ENCODE peak calls at places on chromosomes 1 and 21, in five cellular contexts. One of them, this sample, is unnamed.

GRCh38 chr1:52368383-52369172 is 2.6 kb upstream of the CC2D1B start:
- DNase-seq in ovary: peak; percentile 45
- DNase-seq in lung: peak; percentile 43
- DNase-seq in CD8-positive, alpha-beta T cell: peak; percentile 59
- DNase-seq in mesenchymal stem cell: peak; percentile 56
- DNase-seq in this sample: no peak

GRCh38 chr1:55381491-55381890 is 166.3 kb upstream of the USP24 start:
- DNase-seq in ovary: no peak
- DNase-seq in lung: no peak
- DNase-seq in CD8-positive, alpha-beta T cell: no peak
- DNase-seq in mesenchymal stem cell: no peak
- DNase-seq in this sample: no peak

GRCh38 chr1:55369474-55369873 is 154.3 kb upstream of the USP24 start:
- DNase-seq in ovary: no peak
- DNase-seq in lung: peak; percentile 9
- DNase-seq in CD8-positive, alpha-beta T cell: no peak
- DNase-seq in mesenchymal stem cell: peak; percentile 9
- DNase-seq in this sample: no peak

GRCh38 chr1:243946946-243947345 is 96.9 kb upstream of the AKT3 start:
- DNase-seq in ovary: no peak
- DNase-seq in lung: no peak
- DNase-seq in CD8-positive, alpha-beta T cell: peak; percentile 44
- DNase-seq in mesenchymal stem cell: no peak
- DNase-seq in this sample: no peak

GRCh38 chr1:53575948-53576305 is 116.7 kb downstream of the DMRTB1 start:
- DNase-seq in ovary: no peak
- DNase-seq in lung: no peak
- DNase-seq in CD8-positive, alpha-beta T cell: no peak
- DNase-seq in mesenchymal stem cell: no peak
- DNase-seq in this sample: no peak

GRCh38 chr1:77220687-77221463 is 1.6 kb upstream of the PIGK start:
- DNase-seq in ovary: no peak
- DNase-seq in lung: no peak
- DNase-seq in CD8-positive, alpha-beta T cell: no peak
- DNase-seq in mesenchymal stem cell: peak; percentile 68
- DNase-seq in this sample: no peak

GRCh38 chr1:165764277-165764676 is 4.4 kb downstream of the TMCO1 start:
- DNase-seq in ovary: no peak
- DNase-seq in lung: no peak
- DNase-seq in CD8-positive, alpha-beta T cell: no peak
- DNase-seq in mesenchymal stem cell: no peak
- DNase-seq in this sample: no peak

GRCh38 chr1:204084247-204084772 is 11.4 kb downstream of the SOX13 start:
- DNase-seq in ovary: no peak
- DNase-seq in lung: peak; percentile 56
- DNase-seq in CD8-positive, alpha-beta T cell: no peak
- DNase-seq in mesenchymal stem cell: no peak
- DNase-seq in this sample: no peak

GRCh38 chr1:203264052-203264501 is 34.6 kb upstream of the CHIT1 start:
- DNase-seq in ovary: no peak
- DNase-seq in lung: no peak
- DNase-seq in CD8-positive, alpha-beta T cell: no peak
- DNase-seq in mesenchymal stem cell: no peak
- DNase-seq in this sample: no peak

GRCh38 chr1:20498116-20498515 is 9.8 kb downstream of the MUL1 start:
- DNase-seq in ovary: no peak
- DNase-seq in lung: no peak
- DNase-seq in CD8-positive, alpha-beta T cell: no peak
- DNase-seq in mesenchymal stem cell: no peak
- DNase-seq in this sample: no peak

GRCh38 chr1:202234331-202235002 is 40.9 kb downstream of the LGR6 start:
- DNase-seq in ovary: no peak
- DNase-seq in lung: no peak
- DNase-seq in CD8-positive, alpha-beta T cell: no peak
- DNase-seq in mesenchymal stem cell: peak; percentile 42
- DNase-seq in this sample: no peak

GRCh38 chr1:170682809-170683208 is 18.9 kb downstream of the PRRX1 start:
- DNase-seq in ovary: no peak
- DNase-seq in lung: no peak
- DNase-seq in CD8-positive, alpha-beta T cell: no peak
- DNase-seq in mesenchymal stem cell: no peak
- DNase-seq in this sample: no peak

GRCh38 chr1:81802601-81803422 is 2.1 kb downstream of the ADGRL2 start:
- DNase-seq in ovary: peak; percentile 78
- DNase-seq in lung: peak; percentile 48
- DNase-seq in CD8-positive, alpha-beta T cell: no peak
- DNase-seq in mesenchymal stem cell: peak; percentile 74
- DNase-seq in this sample: peak; percentile 80

GRCh38 chr1:51093566-51093965 is 8.5 kb upstream of the C1orf185 start:
- DNase-seq in ovary: no peak
- DNase-seq in lung: no peak
- DNase-seq in CD8-positive, alpha-beta T cell: no peak
- DNase-seq in mesenchymal stem cell: no peak
- DNase-seq in this sample: no peak

GRCh38 chr1:116777831-116778830 is 23.9 kb downstream of the CD2 start:
- DNase-seq in ovary: no peak
- DNase-seq in lung: no peak
- DNase-seq in CD8-positive, alpha-beta T cell: no peak
- DNase-seq in mesenchymal stem cell: peak; percentile 66
- DNase-seq in this sample: no peak

GRCh38 chr21:36145259-36145658 is 10.4 kb downstream of the CBR3 start:
- DNase-seq in ovary: no peak
- DNase-seq in lung: no peak
- DNase-seq in CD8-positive, alpha-beta T cell: no peak
- DNase-seq in mesenchymal stem cell: no peak
- DNase-seq in this sample: no peak

GRCh38 chr1:154714638-154715037 is 106.7 kb upstream of the ADAR start:
- DNase-seq in ovary: no peak
- DNase-seq in lung: no peak
- DNase-seq in CD8-positive, alpha-beta T cell: no peak
- DNase-seq in mesenchymal stem cell: peak; percentile 59
- DNase-seq in this sample: no peak

GRCh38 chr1:52041551-52042185 is 8.1 kb upstream of the KTI12 start:
- DNase-seq in ovary: no peak
- DNase-seq in lung: no peak
- DNase-seq in CD8-positive, alpha-beta T cell: no peak
- DNase-seq in mesenchymal stem cell: no peak
- DNase-seq in this sample: no peak

GRCh38 chr1:104868794-104869193 is 1119.1 kb downstream of the AMY1C start:
- DNase-seq in ovary: no peak
- DNase-seq in lung: no peak
- DNase-seq in CD8-positive, alpha-beta T cell: no peak
- DNase-seq in mesenchymal stem cell: peak; percentile 1
- DNase-seq in this sample: no peak

GRCh38 chr1:43545321-43545685 is 14.6 kb downstream of the PTPRF start:
- DNase-seq in ovary: no peak
- DNase-seq in lung: no peak
- DNase-seq in CD8-positive, alpha-beta T cell: no peak
- DNase-seq in mesenchymal stem cell: no peak
- DNase-seq in this sample: no peak

GRCh38 chr1:98920441-98921110 is 84.1 kb downstream of the PLPPR5 start:
- DNase-seq in ovary: no peak
- DNase-seq in lung: no peak
- DNase-seq in CD8-positive, alpha-beta T cell: no peak
- DNase-seq in mesenchymal stem cell: peak; percentile 52
- DNase-seq in this sample: no peak

GRCh38 chr21:45030637-45031218 is 43.7 kb upstream of the ADARB1 start:
- DNase-seq in ovary: no peak
- DNase-seq in lung: no peak
- DNase-seq in CD8-positive, alpha-beta T cell: no peak
- DNase-seq in mesenchymal stem cell: peak; percentile 20
- DNase-seq in this sample: peak; percentile 76

GRCh38 chr1:220810179-220810653 is 23.5 kb downstream of the MTARC1 start:
- DNase-seq in ovary: peak; percentile 82
- DNase-seq in lung: peak; percentile 60
- DNase-seq in CD8-positive, alpha-beta T cell: peak; percentile 66
- DNase-seq in mesenchymal stem cell: peak; percentile 86
- DNase-seq in this sample: no peak

GRCh38 chr1:27000817-27001460 is 7.4 kb downstream of the TRNP1 start:
- DNase-seq in ovary: no peak
- DNase-seq in lung: no peak
- DNase-seq in CD8-positive, alpha-beta T cell: no peak
- DNase-seq in mesenchymal stem cell: peak; percentile 86
- DNase-seq in this sample: peak; percentile 58
- H3K4me1 ChIP-seq in ovary: peaks cover 17% of the 10 kb centered on the region
- H3K4me1 ChIP-seq in lung: peaks cover 12% of the 10 kb centered on the region
- H3K4me1 ChIP-seq in CD8-positive, alpha-beta T cell: no peaks in the 10 kb centered on the region
- H3K4me1 ChIP-seq in mesenchymal stem cell: peaks cover 68% of the 10 kb centered on the region
- H3K4me1 ChIP-seq in this sample: peaks cover 66% of the 10 kb centered on the region

DNA sequence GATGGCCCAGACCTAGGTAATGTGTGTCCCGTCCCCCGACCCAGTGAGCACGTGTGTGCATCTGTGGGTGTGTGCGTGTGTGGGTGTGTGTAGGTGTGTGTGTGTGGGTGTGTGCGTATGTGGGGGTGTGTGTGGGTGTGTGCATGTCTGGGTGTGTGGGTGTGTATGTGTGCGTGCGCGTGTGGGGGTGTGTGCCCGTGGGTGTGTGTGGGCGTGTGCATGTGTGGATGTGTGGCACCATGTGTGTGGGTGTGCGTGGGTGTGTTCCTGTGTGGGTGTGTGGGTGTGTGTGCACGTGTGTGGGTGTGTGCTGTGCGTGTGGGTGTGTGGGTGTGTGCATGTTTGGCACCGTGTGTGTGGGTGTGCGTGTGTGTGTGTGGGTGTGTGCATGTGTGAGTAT is 309.5 kb downstream of the KIF26B start:
- DNase-seq in ovary: no peak
- DNase-seq in lung: no peak
- DNase-seq in CD8-positive, alpha-beta T cell: no peak
- DNase-seq in mesenchymal stem cell: no peak
- DNase-seq in this sample: no peak
- H3K27ac ChIP-seq in ovary: no peak overlapping the region
- H3K27ac ChIP-seq in lung: no peak overlapping the region
- H3K27ac ChIP-seq in CD8-positive, alpha-beta T cell: no peak overlapping the region
- H3K27ac ChIP-seq in mesenchymal stem cell: no peak overlapping the region
- H3K27ac ChIP-seq in this sample: no peak overlapping the region

DNA sequence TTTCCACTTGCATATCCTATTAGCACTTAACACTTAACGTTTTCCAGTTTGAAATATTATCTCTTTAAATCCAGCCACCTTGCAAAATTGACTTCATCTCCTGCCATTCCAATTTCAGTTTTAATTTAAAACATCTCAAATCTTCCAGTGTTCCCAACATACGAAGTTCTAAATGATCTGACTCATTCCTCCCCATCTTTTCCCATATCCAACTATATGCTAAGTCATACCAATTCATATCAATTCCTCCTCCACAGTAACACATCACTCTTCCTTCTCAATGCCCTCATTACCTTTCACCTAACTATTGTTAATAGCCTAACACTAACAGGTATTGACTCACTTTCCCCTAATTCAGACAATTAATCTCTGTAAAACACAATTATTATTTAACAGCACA is 2.8 kb downstream of the PSMA5 start:
- DNase-seq in ovary: no peak
- DNase-seq in lung: no peak
- DNase-seq in CD8-positive, alpha-beta T cell: no peak
- DNase-seq in mesenchymal stem cell: no peak
- DNase-seq in this sample: no peak
- H3K36me3 ChIP-seq in ovary: no peaks in the 10 kb centered on the region
- H3K36me3 ChIP-seq in lung: peaks cover 13% of the 10 kb centered on the region
- H3K36me3 ChIP-seq in CD8-positive, alpha-beta T cell: peaks cover 16% of the 10 kb centered on the region
- H3K36me3 ChIP-seq in mesenchymal stem cell: peaks cover 37% of the 10 kb centered on the region
- H3K36me3 ChIP-seq in this sample: peaks cover 16% of the 10 kb centered on the region

GRCh38 chr1:192691041-192691440 is 55.1 kb downstream of the RGS13 start:
- DNase-seq in ovary: no peak
- DNase-seq in lung: no peak
- DNase-seq in CD8-positive, alpha-beta T cell: no peak
- DNase-seq in mesenchymal stem cell: no peak
- DNase-seq in this sample: no peak
- H3K4me1 ChIP-seq in ovary: no peaks in the 10 kb centered on the region
- H3K4me1 ChIP-seq in lung: no peaks in the 10 kb centered on the region
- H3K4me1 ChIP-seq in CD8-positive, alpha-beta T cell: no peaks in the 10 kb centered on the region
- H3K4me1 ChIP-seq in mesenchymal stem cell: no peaks in the 10 kb centered on the region
- H3K4me1 ChIP-seq in this sample: no peaks in the 10 kb centered on the region

DNA sequence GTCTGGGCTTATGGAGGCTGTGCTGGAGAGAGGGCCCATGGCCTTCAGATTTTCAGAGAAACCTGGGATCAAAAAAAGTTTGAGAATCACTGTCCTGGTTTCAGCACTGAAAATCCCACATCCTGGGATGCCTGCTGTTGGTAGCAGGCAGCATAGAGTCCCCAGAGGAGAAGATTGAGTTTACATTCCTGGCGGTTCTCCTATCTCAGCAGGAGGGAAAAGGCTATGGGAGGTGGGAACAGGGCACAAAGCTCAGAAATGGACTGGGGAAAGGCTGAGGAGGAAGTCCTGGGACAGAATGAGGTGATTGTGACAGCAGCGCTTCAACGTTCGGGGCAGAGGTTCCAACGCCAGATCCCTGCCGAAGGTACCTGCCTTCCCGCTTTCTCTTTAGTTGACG is 103.4 kb downstream of the ETS2 start:
- DNase-seq in ovary: no peak
- DNase-seq in lung: no peak
- DNase-seq in CD8-positive, alpha-beta T cell: no peak
- DNase-seq in mesenchymal stem cell: peak; percentile 43
- DNase-seq in this sample: no peak
- H3K27ac ChIP-seq in ovary: no peak overlapping the region
- H3K27ac ChIP-seq in lung: peak overlapping the region; percentile 5
- H3K27ac ChIP-seq in CD8-positive, alpha-beta T cell: no peak overlapping the region
- H3K27ac ChIP-seq in mesenchymal stem cell: no peak overlapping the region
- H3K27ac ChIP-seq in this sample: peak overlapping the region; percentile 86

GRCh38 chr1:3412376-3412775 is 42.1 kb upstream of the ARHGEF16 start:
- DNase-seq in ovary: no peak
- DNase-seq in lung: no peak
- DNase-seq in CD8-positive, alpha-beta T cell: no peak
- DNase-seq in mesenchymal stem cell: no peak
- DNase-seq in this sample: no peak

GRCh38 chr1:3413975-3414710 is 40.3 kb upstream of the ARHGEF16 start:
- DNase-seq in ovary: no peak
- DNase-seq in lung: no peak
- DNase-seq in CD8-positive, alpha-beta T cell: no peak
- DNase-seq in mesenchymal stem cell: no peak
- DNase-seq in this sample: no peak

GRCh38 chr1:3417954-3418353 is 36.5 kb upstream of the ARHGEF16 start:
- DNase-seq in ovary: no peak
- DNase-seq in lung: no peak
- DNase-seq in CD8-positive, alpha-beta T cell: no peak
- DNase-seq in mesenchymal stem cell: no peak
- DNase-seq in this sample: no peak

GRCh38 chr1:3417082-3417728 is 37.3 kb upstream of the ARHGEF16 start:
- DNase-seq in ovary: no peak
- DNase-seq in lung: no peak
- DNase-seq in CD8-positive, alpha-beta T cell: no peak
- DNase-seq in mesenchymal stem cell: no peak
- DNase-seq in this sample: no peak

DNA sequence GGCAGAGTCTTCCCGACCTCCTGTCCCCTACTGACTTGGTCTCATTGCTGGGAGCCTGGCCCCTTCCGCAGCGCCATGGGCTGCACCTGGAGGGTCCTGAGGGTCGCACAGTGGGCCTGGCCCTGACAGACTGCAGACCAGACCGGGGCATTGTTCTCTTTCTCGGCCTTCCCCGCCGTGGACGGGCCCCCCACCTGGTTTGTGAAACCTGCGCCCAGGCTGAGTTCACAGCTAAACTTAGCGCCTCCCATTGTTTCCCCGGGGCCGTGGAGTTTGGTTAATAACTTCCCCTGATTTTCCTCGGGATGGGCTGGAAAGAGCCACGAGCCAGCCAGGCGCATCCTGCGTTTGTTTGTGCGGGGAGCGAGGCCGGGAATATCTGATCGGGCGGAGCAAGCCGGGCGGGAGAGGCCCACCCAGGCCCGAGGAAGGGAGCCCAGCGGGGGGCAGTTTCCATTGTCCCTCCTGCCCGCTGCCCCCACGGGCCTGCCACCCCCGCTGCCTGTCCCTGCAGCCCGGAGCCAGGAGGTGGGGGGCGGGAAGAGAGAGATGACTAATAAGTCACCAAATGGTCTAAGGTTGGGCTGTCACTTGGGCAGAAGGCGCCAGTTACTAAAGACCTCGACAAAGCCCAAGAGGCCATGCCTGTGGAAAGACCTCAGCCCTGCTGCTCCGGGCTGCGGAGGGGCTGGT is 39.1 kb upstream of the ARHGEF16 start:
- DNase-seq in ovary: no peak
- DNase-seq in lung: no peak
- DNase-seq in CD8-positive, alpha-beta T cell: no peak
- DNase-seq in mesenchymal stem cell: no peak
- DNase-seq in this sample: no peak
- H3K36me3 ChIP-seq in ovary: no peaks in the 10 kb centered on the region
- H3K36me3 ChIP-seq in lung: no peaks in the 10 kb centered on the region
- H3K36me3 ChIP-seq in CD8-positive, alpha-beta T cell: no peaks in the 10 kb centered on the region
- H3K36me3 ChIP-seq in mesenchymal stem cell: peaks cover 4% of the 10 kb centered on the region
- H3K36me3 ChIP-seq in this sample: peaks cover 42% of the 10 kb centered on the region

This sample was measured in ascending aorta.